ENCODE peak calls at places on chromosome 21, in nine cellular contexts. Q is effector memory CD8-positive, alpha-beta T cell; W is ascending aorta; Y is adrenal gland; O is KG1; F is breast epithelium; B is stomach; L is CD8-positive, alpha-beta memory T cell; R is LoVo. I is an unnamed sample.

GRCh38 chr21:32779983-32780382 is 8.4 kb upstream of the PAXBP1 start:
- DNase-seq in Q (no peak), W (no peak), Y (no peak), O (no peak), F (no peak), B (no peak), L (no peak), R (no peak), I (no peak)

GRCh38 chr21:44552136-44552535 is 831 bp upstream of the KRTAP10-2 start:
- DNase-seq in Q (no peak), W (no peak), Y (no peak), O (no peak), F (no peak), B (peak), L (no peak), R (no peak), I (no peak)

GRCh38 chr21:46159390-46159789 is 4.0 kb upstream of the FTCD start:
- DNase-seq in Q (no peak), W (peak), Y (no peak), O (no peak), F (no peak), B (peak), L (no peak), R (no peak), I (no peak)

GRCh38 chr21:45550552-45551210 is 8.4 kb upstream of the SLC19A1 start:
- DNase-seq in Q (no peak), W (no peak), Y (peak), O (peak), F (no peak), B (no peak), L (no peak), R (no peak), I (no peak)

GRCh38 chr21:17454315-17455027 is 58.4 kb upstream of the CXADR start:
- DNase-seq in Q (no peak), W (no peak), Y (peak), O (no peak), F (no peak), B (no peak), L (no peak), R (no peak), I (peak)

GRCh38 chr21:28444567-28444966 is 548.1 kb downstream of the LTN1 start:
- DNase-seq in Q (no peak), W (no peak), Y (no peak), O (no peak), F (no peak), B (no peak), L (no peak), R (no peak), I (no peak)

GRCh38 chr21:34202553-34203332 is 129.4 kb downstream of the MRPS6 start:
- DNase-seq in Q (no peak), W (peak), Y (peak), O (no peak), F (peak), B (no peak), L (no peak), R (no peak), I (no peak)

GRCh38 chr21:35932232-35932911 is 128.0 kb downstream of the SETD4 start:
- DNase-seq in Q (no peak), W (peak), Y (peak), O (peak), F (peak), B (no peak), L (no peak), R (peak), I (peak)

GRCh38 chr21:43944181-43944633 is 67.9 kb upstream of the TRAPPC10 start:
- DNase-seq in Q (no peak), W (no peak), Y (no peak), O (no peak), F (no peak), B (no peak), L (no peak), R (no peak), I (no peak)

GRCh38 chr21:32867587-32867986 is 96.0 kb upstream of the PAXBP1 start:
- DNase-seq in Q (no peak), W (no peak), Y (no peak), O (no peak), F (no peak), B (no peak), L (no peak), R (no peak), I (no peak)